ENCODE peak calls at places on chromosomes 7 and 10, in five cellular contexts. K is gastrocnemius medialis, J is stomach, V is cardiac fibroblast, M is sigmoid colon. B is an unnamed sample.
A peak's percentile ranks its signal among the peaks of the same experiment; 100 is the strongest.

GRCh38 chr7:96118449-96119001 is 203.4 kb downstream of the SLC25A13 start:
- DNase-seq in J (no peak), V (peak; percentile 6), M (no peak), K (no peak), B (no peak)

GRCh38 chr10:91610444-91610843 is 22.4 kb downstream of the PPP1R3C start:
- DNase-seq in K (no peak), V (no peak), J (no peak), M (no peak), B (no peak)

GRCh38 chr7:27144799-27145166 is 1.3 kb upstream of the HOXA5 start:
- DNase-seq in V (no peak), K (no peak), J (no peak), M (peak; percentile 65), B (no peak)

GRCh38 chr7:132655071-132655761 is 78.9 kb upstream of the PLXNA4 start:
- DNase-seq in M (peak; percentile 70), K (peak; percentile 26), V (peak; percentile 66), J (peak; percentile 28), B (no peak)

GRCh38 chr7:66668677-66669076 is 40.0 kb downstream of the KCTD7 start:
- DNase-seq in V (no peak), M (no peak), J (no peak), K (no peak), B (no peak)

GRCh38 chr7:17347426-17347825 is 49.0 kb downstream of the AHR start:
- DNase-seq in J (no peak), M (no peak), V (no peak), K (no peak), B (no peak)

GRCh38 chr7:39504963-39505362 is 61.2 kb upstream of the YAE1 start:
- DNase-seq in J (no peak), K (no peak), V (peak; percentile 15), M (no peak), B (no peak)

GRCh38 chr10:45809829-45810228 is 37.5 kb downstream of the AGAP4 start:
- DNase-seq in M (no peak), V (peak; percentile 39), K (no peak), J (no peak), B (no peak)

GRCh38 chr7:127881564-127881963 is 149.7 kb downstream of the LRRC4 start:
- DNase-seq in M (no peak), J (no peak), V (no peak), K (no peak), B (no peak)

GRCh38 chr10:36163827-36164226 is 521.7 kb upstream of the FZD8 start:
- DNase-seq in V (peak; percentile 67), K (no peak), M (no peak), J (no peak), B (no peak)

DNA sequence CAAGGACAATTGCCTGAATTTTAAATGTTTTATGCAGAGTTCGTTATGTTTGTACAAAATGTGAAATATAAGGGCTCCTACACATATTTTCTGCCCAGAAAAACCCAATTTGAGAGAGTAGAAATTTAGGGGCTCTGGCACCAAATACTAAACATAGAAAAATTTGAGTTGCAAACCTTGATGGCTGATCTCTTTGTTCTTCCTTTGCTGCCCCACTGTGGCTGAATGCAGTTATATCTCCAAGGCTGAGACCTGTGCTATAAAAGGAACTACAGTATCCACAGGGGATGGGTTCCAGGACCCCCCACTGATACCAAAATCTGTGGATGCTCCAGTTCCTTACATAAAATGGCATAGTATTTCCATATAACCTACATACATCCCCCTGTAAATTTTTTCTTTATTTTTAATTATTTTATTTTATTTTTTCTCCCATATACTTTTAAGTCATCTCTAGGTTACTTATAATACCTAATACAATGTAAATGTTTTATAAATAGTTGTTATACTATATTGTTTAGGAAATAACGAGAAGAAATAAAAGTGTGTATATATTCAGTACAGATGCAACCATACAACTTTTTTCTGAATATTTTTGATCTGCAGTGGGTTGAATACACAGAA is 22.5 kb downstream of the CFAP43 start:
- DNase-seq in M (no peak), V (peak; percentile 61), J (no peak), K (no peak), B (no peak)
- TF ChIP-seq CTCF in M (peak; percentile 23), V (peak; percentile 61), J (peak; percentile 36), K (no peak), B (peak; percentile 59)

GRCh38 chr10:77259475-77259874 is 378.1 kb downstream of the KCNMA1 start:
- DNase-seq in K (no peak), M (no peak), J (no peak), V (no peak), B (no peak)
- H3K4me3 ChIP-seq in K (no peak overlapping the region), M (no peak overlapping the region), J (no peak overlapping the region), V (no peak overlapping the region), B (no peak overlapping the region)

GRCh38 chr7:117386125-117386709 is 41.1 kb downstream of the ASZ1 start:
- DNase-seq in J (no peak), M (no peak), K (no peak), V (no peak), B (peak; percentile 11)
- TF ChIP-seq CTCF in J (no peak), M (no peak), K (no peak), V (no peak), B (no peak)

DNA sequence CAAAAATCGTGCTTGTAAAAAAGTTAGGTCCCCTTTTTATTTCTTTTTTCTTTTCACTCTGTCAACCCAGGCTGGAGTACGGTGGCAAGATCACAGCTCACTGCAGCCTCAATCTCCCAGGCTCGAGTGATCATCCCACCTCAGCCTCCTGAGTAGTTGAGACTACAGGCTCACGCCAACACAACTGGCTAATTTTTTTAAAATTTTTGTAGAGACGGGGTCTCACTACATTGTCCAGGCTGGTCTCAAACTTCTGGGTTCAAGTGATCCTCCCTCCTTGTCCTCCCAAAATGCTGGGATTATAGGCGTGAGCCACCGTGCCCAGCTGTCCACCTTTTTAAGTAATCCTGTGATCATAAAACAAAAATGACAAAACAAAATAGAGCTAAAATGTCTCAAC is 19.4 kb upstream of the ARHGAP12 start:
- DNase-seq in K (no peak), V (no peak), J (no peak), M (no peak), B (no peak)
- H3K4me3 ChIP-seq in K (no peak overlapping the region), V (peak overlapping the region; percentile 13), J (peak overlapping the region; percentile 17), M (peak overlapping the region; percentile 12), B (no peak overlapping the region)

DNA sequence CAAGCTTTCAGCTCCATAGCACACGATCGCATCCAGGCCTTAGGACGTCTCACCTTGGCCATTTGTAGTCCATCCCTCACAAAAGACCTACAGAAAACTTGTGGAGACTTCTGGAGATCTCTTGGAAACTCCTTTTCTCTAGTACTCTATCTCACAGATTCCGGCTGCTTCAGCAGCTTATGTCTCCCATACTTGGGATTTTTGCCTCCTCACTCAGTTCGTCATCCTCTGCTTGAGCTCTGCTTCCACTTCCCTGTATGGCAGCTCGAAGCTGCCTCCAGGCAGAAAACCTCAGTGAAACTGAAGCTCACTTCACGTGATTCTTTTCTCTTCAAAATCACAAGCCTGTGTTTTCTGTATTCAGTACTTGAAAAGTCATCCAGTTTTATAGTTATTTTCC is 178.7 kb upstream of the GDF10 start:
- DNase-seq in M (no peak), V (no peak), K (no peak), J (no peak), B (no peak)
- TF ChIP-seq CTCF in M (no peak), V (no peak), K (no peak), J (no peak), B (no peak)

GRCh38 chr10:6092731-6093130 is 3.9 kb downstream of the RBM17 start:
- DNase-seq in J (no peak), V (no peak), M (no peak), K (no peak), B (no peak)
- H3K4me3 ChIP-seq in J (no peak overlapping the region), V (no peak overlapping the region), M (no peak overlapping the region), K (no peak overlapping the region), B (no peak overlapping the region)

GRCh38 chr7:28882896-28883470 is 75.1 kb downstream of the TRIL start:
- DNase-seq in K (no peak), J (no peak), V (no peak), M (no peak), B (no peak)

GRCh38 chr7:28873410-28873809 is 84.7 kb downstream of the TRIL start:
- DNase-seq in J (no peak), M (no peak), V (no peak), K (no peak), B (no peak)

DNA sequence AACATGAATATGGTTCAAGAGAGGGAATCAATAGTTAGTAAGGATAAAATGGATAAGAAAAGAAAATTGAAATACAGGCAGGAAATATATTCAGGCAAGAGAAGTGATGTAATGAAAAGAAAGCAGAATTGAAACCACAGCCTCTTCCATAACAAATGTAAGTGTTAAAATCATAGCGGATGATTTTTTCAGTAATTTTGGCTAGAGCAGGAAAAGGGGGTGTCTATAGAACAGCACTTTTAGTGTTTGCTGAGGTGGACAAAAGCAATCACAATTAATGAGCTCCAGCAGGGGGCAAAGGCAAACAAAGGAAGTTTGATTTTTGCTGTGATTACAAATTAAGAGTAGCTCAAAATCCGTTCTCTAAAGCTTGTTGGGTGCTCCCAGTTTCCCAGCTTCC is 79.0 kb downstream of the TRIL start:
- DNase-seq in K (no peak), M (no peak), V (no peak), J (no peak), B (no peak)
- TF ChIP-seq CTCF in K (no peak), M (no peak), V (no peak), J (no peak), B (no peak)

DNA sequence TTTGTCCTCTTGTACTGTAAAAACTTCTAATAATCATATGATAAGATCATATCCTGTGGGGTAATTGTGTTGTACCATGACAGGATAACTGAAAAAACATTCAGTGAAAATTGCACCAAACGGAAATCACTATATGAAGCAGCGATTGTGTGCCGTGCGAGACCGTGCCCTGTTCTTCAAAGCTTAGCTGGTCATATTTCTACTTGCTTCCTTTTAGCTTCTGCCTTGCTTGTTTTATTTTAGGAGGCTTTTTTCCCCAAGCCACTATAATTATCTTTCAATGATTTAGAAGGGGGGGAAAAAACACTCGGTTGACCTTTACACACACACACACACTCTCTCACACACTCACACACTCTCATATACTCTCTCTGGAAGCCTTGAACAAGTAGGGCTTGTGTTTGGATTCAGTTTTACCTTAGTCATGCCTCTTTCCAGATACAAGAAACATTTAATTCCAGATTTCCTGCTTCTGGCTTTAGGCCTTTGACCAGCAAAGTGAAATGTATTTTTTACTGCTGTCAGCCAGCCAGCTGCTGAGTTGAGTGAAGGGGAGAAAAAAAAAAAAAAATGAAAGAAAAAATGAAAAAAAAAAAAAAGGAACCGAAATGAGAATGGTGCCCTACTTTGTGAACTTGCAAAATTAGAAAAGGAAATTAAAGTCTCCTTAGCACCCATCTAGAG is 181.4 kb downstream of the ARID5B start:
- DNase-seq in J (no peak), V (peak; percentile 87), M (no peak), K (no peak), B (no peak)
- H3K4me3 ChIP-seq in J (no peak overlapping the region), V (no peak overlapping the region), M (no peak overlapping the region), K (no peak overlapping the region), B (no peak overlapping the region)

GRCh38 chr7:134447383-134447782 is 11.5 kb downstream of the AKR1B1 start:
- DNase-seq in V (no peak), K (no peak), J (no peak), M (no peak), B (no peak)
- TF ChIP-seq CTCF in V (no peak), K (no peak), J (no peak), M (no peak), B (no peak)